ENCODE peak calls at places on chromosome 5, in five cellular contexts. O is HepG2, L is SK-N-SH, B is K562, F is H1. Z is an unnamed sample.

GRCh38 chr5:67339219-67339767 is 142.7 kb upstream of the CD180 start:
- DNase-seq in L (no peak), O (no peak), B (no peak), F (no peak), Z (no peak)

GRCh38 chr5:54672867-54673266 is 155.3 kb downstream of the SNX18 start:
- DNase-seq in B (no peak), L (no peak), O (no peak), F (no peak), Z (no peak)

GRCh38 chr5:122978644-122979297 is 57.8 kb downstream of the PPIC start:
- DNase-seq in O (no peak), L (no peak), B (no peak), F (no peak), Z (no peak)

GRCh38 chr5:108681079-108681921 is 66.4 kb upstream of the FER start:
- DNase-seq in F (no peak), B (peak), O (peak), L (peak), Z (peak)

GRCh38 chr5:165228184-165228583 is 1722.8 kb downstream of the MAT2B start:
- DNase-seq in F (no peak), L (no peak), B (no peak), O (no peak), Z (no peak)

GRCh38 chr5:58410441-58410840 is 49.4 kb downstream of the PLK2 start:
- DNase-seq in L (no peak), B (no peak), O (no peak), F (no peak), Z (no peak)

GRCh38 chr5:83044941-83045340 is 32.3 kb downstream of the TMEM167A start:
- DNase-seq in B (no peak), O (no peak), L (no peak), F (no peak), Z (no peak)

GRCh38 chr5:154713615-154714125 is 41.5 kb upstream of the LARP1 start:
- DNase-seq in O (peak), L (no peak), F (no peak), B (no peak), Z (no peak)

GRCh38 chr5:76819851-76820280 is 1.0 kb downstream of the F2RL1 start:
- DNase-seq in F (no peak), L (no peak), B (no peak), O (no peak), Z (no peak)

GRCh38 chr5:178126556-178126955 is 4.3 kb upstream of the RMND5B start:
- DNase-seq in L (no peak), F (no peak), O (no peak), B (no peak), Z (no peak)

GRCh38 chr5:78588517-78588916 is 60.1 kb downstream of the LHFPL2 start:
- DNase-seq in F (no peak), L (no peak), O (no peak), B (no peak), Z (no peak)

GRCh38 chr5:159609359-159609758 is 279.1 kb upstream of the IL12B start:
- DNase-seq in L (no peak), B (no peak), F (no peak), O (no peak), Z (no peak)

GRCh38 chr5:87169300-87169991 is 98.2 kb upstream of the RASA1 start:
- DNase-seq in O (no peak), B (no peak), F (no peak), L (no peak), Z (no peak)

GRCh38 chr5:78234804-78235203 is 59.7 kb downstream of the AP3B1 start:
- DNase-seq in O (no peak), B (no peak), F (no peak), L (no peak), Z (no peak)

GRCh38 chr5:167902298-167902697 is 389.1 kb upstream of the WWC1 start:
- DNase-seq in B (no peak), O (no peak), F (no peak), L (no peak), Z (no peak)

GRCh38 chr5:111975133-111975532 is 218.1 kb upstream of the NREP start:
- DNase-seq in F (no peak), B (no peak), L (no peak), O (no peak), Z (no peak)

GRCh38 chr5:120146787-120147186 is 317.3 kb upstream of the PRR16 start:
- DNase-seq in F (no peak), B (no peak), O (no peak), L (no peak), Z (no peak)

GRCh38 chr5:132457371-132458225 is 33.0 kb downstream of the IRF1 start:
- DNase-seq in L (no peak), O (peak), F (no peak), B (no peak), Z (no peak)

GRCh38 chr5:149150457-149150856 is 9.2 kb downstream of the ABLIM3 start:
- DNase-seq in B (no peak), L (no peak), O (no peak), F (no peak), Z (no peak)

GRCh38 chr5:53922508-53923498 is 362.4 kb downstream of the NDUFS4 start:
- DNase-seq in L (no peak), B (no peak), O (no peak), F (no peak), Z (no peak)

GRCh38 chr5:107869459-107870115 is 198.8 kb upstream of the EFNA5 start:
- DNase-seq in B (no peak), L (no peak), O (no peak), F (no peak), Z (peak)

GRCh38 chr5:143025376-143025775 is 255.2 kb downstream of the ARHGAP26 start:
- DNase-seq in F (no peak), B (no peak), O (no peak), L (peak), Z (no peak)

GRCh38 chr5:109451161-109451560 is 41.4 kb upstream of the PJA2 start:
- DNase-seq in L (no peak), B (no peak), O (no peak), F (no peak), Z (no peak)

GRCh38 chr5:3584724-3585531 is 10.7 kb upstream of the IRX1 start:
- DNase-seq in O (no peak), B (no peak), F (no peak), L (no peak), Z (no peak)

GRCh38 chr5:115661156-115661555 is 35.3 kb upstream of the TMED7 start:
- DNase-seq in O (no peak), L (no peak), F (no peak), B (no peak), Z (no peak)

GRCh38 chr5:138467711-138468132 is 2.4 kb downstream of the EGR1 start:
- DNase-seq in O (no peak), L (peak), B (no peak), F (no peak), Z (no peak)

GRCh38 chr5:134503088-134503936 is 22.2 kb upstream of the JADE2 start:
- DNase-seq in O (peak), L (peak), F (peak), B (peak), Z (peak)

GRCh38 chr5:173055722-173055982 is 500 bp upstream of the CREBRF start:
- DNase-seq in B (no peak), O (peak), F (no peak), L (peak), Z (no peak)

GRCh38 chr5:37834542-37835399 is 5.1 kb downstream of the GDNF start:
- DNase-seq in O (no peak), L (peak), F (peak), B (no peak), Z (no peak)

GRCh38 chr5:37833990-37834389 is 5.9 kb downstream of the GDNF start:
- DNase-seq in F (no peak), B (no peak), O (no peak), L (no peak), Z (no peak)

GRCh38 chr5:37837101-37838032 is 2.5 kb downstream of the GDNF start:
- DNase-seq in L (peak), F (peak), B (peak), O (no peak), Z (peak)

GRCh38 chr5:37836173-37837100 is 3.4 kb downstream of the GDNF start:
- DNase-seq in O (no peak), L (peak), B (no peak), F (peak), Z (no peak)

DNA sequence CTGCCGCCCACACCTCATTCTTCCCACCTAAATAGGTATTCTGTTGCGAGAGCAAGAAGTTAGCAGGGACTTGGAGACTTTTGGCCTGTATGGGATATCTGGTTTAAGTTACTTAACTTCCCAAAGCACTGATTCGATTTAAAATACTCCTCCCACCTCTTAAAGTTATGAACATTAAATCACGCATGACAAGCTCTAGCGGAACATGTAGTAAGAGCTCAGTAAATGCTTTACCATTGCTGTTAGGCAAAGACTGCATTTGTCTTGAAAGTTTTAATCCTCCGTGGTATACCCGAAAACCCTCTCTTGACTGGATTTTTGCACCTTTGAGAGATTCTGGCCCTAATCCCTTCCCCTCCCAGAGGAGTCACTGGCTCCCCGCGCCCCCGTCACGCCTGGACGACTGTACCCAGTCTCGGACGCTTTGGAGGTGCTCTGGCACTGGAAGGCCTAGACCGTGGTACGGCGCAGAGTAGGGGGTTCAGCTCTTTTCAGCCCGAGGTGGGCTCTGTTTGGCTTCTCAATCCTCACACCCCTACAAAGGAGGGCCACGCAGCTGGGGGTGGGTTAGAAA is 4.4 kb downstream of the GDNF start:
- DNase-seq in B (no peak), L (no peak), F (no peak), O (no peak), Z (no peak)
- TF ChIP-seq POLR2AphosphoS5 in B (no peak), L (no peak), F (no peak), O (no peak), Z (no peak)

DNA sequence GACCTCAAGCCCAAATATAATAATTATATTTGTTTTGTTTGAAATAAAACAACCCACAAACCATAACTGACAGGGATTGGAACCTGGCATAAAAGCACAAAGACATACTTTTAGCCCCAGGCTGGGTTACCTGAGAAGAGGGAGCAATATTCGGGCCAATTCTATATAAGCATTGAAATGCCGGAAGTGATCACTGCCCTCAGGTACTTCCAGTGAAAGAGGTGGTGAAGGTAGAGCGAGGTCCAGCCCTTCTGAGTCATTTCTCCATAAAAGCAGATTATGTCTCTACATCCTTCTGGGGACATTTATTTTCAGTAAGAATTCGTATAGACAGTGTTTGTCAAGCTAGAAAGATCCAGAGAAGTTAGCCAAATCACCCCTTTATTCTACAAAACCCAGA is 59.6 kb downstream of the GCNT4 start:
- DNase-seq in B (no peak), F (no peak), O (no peak), L (no peak), Z (no peak)
- H3K4me3 ChIP-seq in B (no peak), F (no peak), O (no peak), L (no peak), Z (no peak)

GRCh38 chr5:68484307-68485068 is 268.9 kb downstream of the PIK3R1 start:
- DNase-seq in O (no peak), L (no peak), F (no peak), B (no peak), Z (no peak)
- TF ChIP-seq RAD21 in O (no peak), L (no peak), F (no peak), B (no peak), Z (no peak)

DNA sequence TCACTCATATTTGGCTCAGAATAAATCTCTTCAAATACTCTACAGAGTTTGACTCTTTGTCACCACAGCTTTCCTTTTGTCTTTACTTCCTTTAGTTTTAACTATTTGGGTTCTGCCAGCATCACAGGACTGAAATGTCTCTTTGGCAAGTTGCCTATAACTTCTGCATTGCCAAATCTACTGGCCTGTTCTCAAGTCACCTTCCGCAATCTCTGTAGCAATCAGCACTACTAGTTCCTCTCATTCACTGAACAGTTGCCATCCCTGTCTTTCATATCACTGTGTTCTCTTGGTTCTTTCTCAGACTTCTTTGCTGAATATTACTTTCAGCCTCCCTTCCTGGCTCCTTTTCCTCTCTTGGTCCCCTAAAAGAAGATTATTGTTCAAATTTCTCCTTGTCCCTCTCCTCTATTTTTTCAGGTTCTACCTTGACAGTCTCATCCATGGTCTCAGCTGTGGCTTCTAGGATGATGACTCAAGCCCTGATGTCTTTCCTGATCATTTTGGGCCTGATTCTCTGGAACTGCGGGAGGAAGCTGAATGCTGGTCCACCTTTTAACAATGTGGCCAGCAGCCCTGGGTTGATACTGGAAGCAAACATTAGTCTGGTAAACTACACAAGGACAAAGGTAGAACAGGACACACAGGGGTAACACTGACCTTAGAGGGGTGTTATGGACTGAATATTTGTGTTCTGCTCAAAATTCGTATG is 44.0 kb upstream of the LIFR start:
- DNase-seq in O (no peak), B (no peak), L (no peak), F (no peak), Z (no peak)
- TF ChIP-seq POLR2AphosphoS5 in O (no peak), B (no peak), L (no peak), F (no peak), Z (no peak)